ENCODE peak calls at places on chromosomes 11 and 22, in eight cellular contexts. H, M, D, B, L, W, C and U are unnamed samples.

GRCh38 chr11:34644669-34645406 is 23.9 kb downstream of the EHF start:
- DNase-seq in H (no peak), M (no peak), D (no peak), B (no peak), L (no peak), W (peak), C (peak), U (no peak)

GRCh38 chr11:119483881-119484371 is 61.0 kb upstream of the THY1 start:
- DNase-seq in H (no peak), M (no peak), D (no peak), B (peak), L (no peak), W (no peak), C (no peak), U (no peak)

GRCh38 chr11:60867871-60868681 is 734 bp downstream of the ZP1 start:
- DNase-seq in H (no peak), M (no peak), D (no peak), B (no peak), L (no peak), W (no peak), C (no peak), U (no peak)

GRCh38 chr11:118902336-118903203 is 18.9 kb downstream of the CXCR5 start:
- DNase-seq in H (no peak), M (no peak), D (peak), B (no peak), L (peak), W (no peak), C (no peak), U (no peak)

GRCh38 chr22:47837703-47838102 is 1075.3 kb downstream of the TBC1D22A start:
- DNase-seq in H (no peak), M (no peak), D (no peak), B (no peak), L (no peak), W (no peak), C (peak), U (no peak)

GRCh38 chr11:114169321-114169749 is 109.8 kb downstream of the ZBTB16 start:
- DNase-seq in H (no peak), M (no peak), D (no peak), B (no peak), L (peak), W (no peak), C (no peak), U (peak)

GRCh38 chr11:105236631-105237030 is 97.1 kb upstream of the CARD18 start:
- DNase-seq in H (no peak), M (no peak), D (no peak), B (no peak), L (no peak), W (peak), C (no peak), U (no peak)

GRCh38 chr11:121575963-121576290 is 123.2 kb upstream of the SORL1-AS1 start:
- DNase-seq in H (no peak), M (no peak), D (no peak), B (no peak), L (no peak), W (no peak), C (no peak), U (no peak)

GRCh38 chr11:105399505-105399904 is 210.4 kb upstream of the GRIA4 start:
- DNase-seq in H (no peak), M (no peak), D (no peak), B (no peak), L (no peak), W (no peak), C (no peak), U (no peak)

GRCh38 chr11:119341222-119342022 is 739 bp upstream of the C1QTNF5 start:
- DNase-seq in H (no peak), M (no peak), D (peak), B (no peak), L (no peak), W (no peak), C (no peak), U (no peak)

GRCh38 chr11:88231894-88232482 is 56.7 kb upstream of the RAB38 start:
- DNase-seq in H (no peak), M (no peak), D (no peak), B (no peak), L (no peak), W (peak), C (peak), U (no peak)

GRCh38 chr22:36352775-36353507 is 34.8 kb downstream of the MYH9 start:
- DNase-seq in H (no peak), M (no peak), D (no peak), B (no peak), L (no peak), W (peak), C (peak), U (peak)

GRCh38 chr11:74024630-74025029 is 15.7 kb upstream of the UCP3 start:
- DNase-seq in H (no peak), M (peak), D (no peak), B (no peak), L (peak), W (peak), C (no peak), U (peak)

GRCh38 chr11:81658722-81659121 is 1074.9 kb downstream of the FAM181B start:
- DNase-seq in H (no peak), M (no peak), D (no peak), B (no peak), L (no peak), W (peak), C (peak), U (no peak)

GRCh38 chr11:127042445-127042844 is 41.9 kb upstream of the KIRREL3 start:
- DNase-seq in H (no peak), M (no peak), D (no peak), B (no peak), L (no peak), W (peak), C (no peak), U (no peak)

GRCh38 chr11:7251836-7252682 is at the start of gene SYT9:
- DNase-seq in H (no peak), M (peak), D (peak), B (no peak), L (peak), W (no peak), C (peak), U (no peak)

GRCh38 chr11:1201395-1202153 is 21.3 kb upstream of the MUC5B start:
- DNase-seq in H (no peak), M (no peak), D (no peak), B (no peak), L (no peak), W (no peak), C (no peak), U (no peak)

GRCh38 chr11:96154802-96155520 is 188.0 kb downstream of the MAML2 start:
- DNase-seq in H (no peak), M (no peak), D (no peak), B (no peak), L (no peak), W (peak), C (peak), U (no peak)

GRCh38 chr11:57224537-57224936 is 12.5 kb downstream of the APLNR start:
- DNase-seq in H (no peak), M (no peak), D (no peak), B (no peak), L (no peak), W (peak), C (peak), U (no peak)

GRCh38 chr11:22785251-22785650 is 44.4 kb downstream of the SVIP start:
- DNase-seq in H (no peak), M (no peak), D (no peak), B (no peak), L (no peak), W (peak), C (no peak), U (no peak)

GRCh38 chr22:27247691-27248434 is 553.7 kb downstream of the MN1 start:
- DNase-seq in H (no peak), M (no peak), D (no peak), B (no peak), L (peak), W (no peak), C (no peak), U (no peak)

GRCh38 chr11:75302346-75302745 is 49.1 kb downstream of the ARRB1 start:
- DNase-seq in H (no peak), M (no peak), D (no peak), B (no peak), L (no peak), W (no peak), C (no peak), U (no peak)

GRCh38 chr11:47186937-47187681 is 875 bp upstream of the PACSIN3 start:
- DNase-seq in H (no peak), M (peak), D (peak), B (no peak), L (peak), W (peak), C (peak), U (peak)

GRCh38 chr11:57641011-57641410 is 8.7 kb downstream of the YPEL4 start:
- DNase-seq in H (no peak), M (no peak), D (no peak), B (no peak), L (no peak), W (no peak), C (peak), U (no peak)

GRCh38 chr11:1908579-1908978 is 10.9 kb upstream of the TNNT3 start:
- DNase-seq in H (no peak), M (no peak), D (no peak), B (no peak), L (no peak), W (no peak), C (no peak), U (no peak)

GRCh38 chr11:111229604-111230003 is 15.9 kb upstream of the POU2AF2 start:
- DNase-seq in H (no peak), M (no peak), D (no peak), B (no peak), L (no peak), W (no peak), C (no peak), U (no peak)

GRCh38 chr22:50604623-50605348 is 4.2 kb downstream of the MAPK8IP2 start:
- DNase-seq in H (no peak), M (no peak), D (peak), B (no peak), L (no peak), W (no peak), C (no peak), U (no peak)

GRCh38 chr11:73478737-73479347 is 102.6 kb downstream of the RELT start:
- DNase-seq in H (no peak), M (no peak), D (no peak), B (no peak), L (no peak), W (peak), C (peak), U (no peak)

GRCh38 chr11:81895258-81895657 is 838.4 kb downstream of the FAM181B start:
- DNase-seq in H (no peak), M (no peak), D (no peak), B (no peak), L (no peak), W (no peak), C (no peak), U (no peak)

GRCh38 chr11:132099692-132100091 is 729.3 kb downstream of the NTM start:
- DNase-seq in H (no peak), M (no peak), D (no peak), B (no peak), L (no peak), W (no peak), C (no peak), U (no peak)

GRCh38 chr11:19347911-19348310 is 107.2 kb upstream of the E2F8 start:
- DNase-seq in H (no peak), M (no peak), D (peak), B (no peak), L (no peak), W (no peak), C (no peak), U (no peak)

GRCh38 chr11:19767691-19768151 is 55.1 kb downstream of the NAV2 start:
- DNase-seq in H (no peak), M (no peak), D (no peak), B (no peak), L (no peak), W (no peak), C (no peak), U (no peak)

DNA sequence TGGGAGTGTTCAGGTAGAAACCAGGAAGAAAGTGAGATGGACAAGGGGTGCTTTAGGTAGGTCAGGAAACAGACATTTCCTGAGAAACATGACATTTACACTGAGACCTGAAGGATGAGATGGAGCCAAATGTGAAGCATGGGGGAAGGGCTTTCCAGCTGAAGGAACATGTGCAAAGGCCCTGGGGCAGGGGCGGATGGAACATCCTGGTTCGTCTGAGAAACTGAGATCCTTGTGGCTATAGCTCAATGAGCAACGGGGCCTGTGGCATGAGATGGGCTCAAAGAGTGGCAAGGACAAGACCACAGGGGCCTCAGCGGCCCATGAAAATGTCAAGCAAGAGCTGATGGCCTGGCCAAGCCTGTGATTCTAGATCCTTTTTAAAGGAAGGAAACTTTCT is 127.4 kb downstream of the DSCAML1 start:
- DNase-seq in H (no peak), M (no peak), D (no peak), B (no peak), L (no peak), W (no peak), C (no peak), U (no peak)
- H3K27ac ChIP-seq in H (no peak), M (no peak), D (no peak), B (no peak), L (no peak), W (no peak), C (no peak), U (no peak)

DNA sequence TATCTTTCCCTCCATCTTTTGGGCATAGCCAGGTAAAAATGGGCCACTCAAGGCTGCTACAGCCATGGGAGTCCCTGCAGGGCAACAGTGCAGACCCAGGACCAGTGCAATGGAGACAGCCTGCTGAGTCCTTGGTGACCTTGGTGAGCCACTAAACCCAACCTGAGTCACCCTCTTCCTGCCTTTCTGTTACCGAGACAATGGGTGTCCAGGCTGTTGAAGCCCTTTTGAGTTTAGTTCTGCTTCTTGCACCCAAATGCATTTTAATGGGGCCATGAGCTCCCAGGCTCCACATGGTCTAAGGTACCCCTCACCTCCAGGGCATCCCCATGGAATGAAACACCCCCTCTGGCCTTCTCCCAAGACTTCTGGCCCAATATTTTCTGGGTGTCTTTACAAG is 874 bp upstream of the PLAAT4 start:
- DNase-seq in H (no peak), M (no peak), D (no peak), B (no peak), L (no peak), W (no peak), C (no peak), U (no peak)
- TF ChIP-seq POLR2A in H (no peak), M (no peak), D (no peak), B (no peak), L (no peak), W (no peak), C (no peak), U (no peak)

GRCh38 chr11:128520206-128520885 is 67.0 kb downstream of the ETS1 start:
- DNase-seq in H (no peak), M (no peak), D (no peak), B (no peak), L (no peak), W (no peak), C (no peak), U (no peak)

GRCh38 chr11:128521697-128522062 is 65.7 kb downstream of the ETS1 start:
- DNase-seq in H (no peak), M (no peak), D (peak), B (no peak), L (peak), W (no peak), C (no peak), U (no peak)

GRCh38 chr11:128522063-128522942 is 65.1 kb downstream of the ETS1 start:
- DNase-seq in H (peak), M (peak), D (peak), B (peak), L (peak), W (peak), C (peak), U (peak)

GRCh38 chr11:128519353-128519752 is 68.0 kb downstream of the ETS1 start:
- DNase-seq in H (no peak), M (no peak), D (no peak), B (no peak), L (no peak), W (no peak), C (no peak), U (no peak)

DNA sequence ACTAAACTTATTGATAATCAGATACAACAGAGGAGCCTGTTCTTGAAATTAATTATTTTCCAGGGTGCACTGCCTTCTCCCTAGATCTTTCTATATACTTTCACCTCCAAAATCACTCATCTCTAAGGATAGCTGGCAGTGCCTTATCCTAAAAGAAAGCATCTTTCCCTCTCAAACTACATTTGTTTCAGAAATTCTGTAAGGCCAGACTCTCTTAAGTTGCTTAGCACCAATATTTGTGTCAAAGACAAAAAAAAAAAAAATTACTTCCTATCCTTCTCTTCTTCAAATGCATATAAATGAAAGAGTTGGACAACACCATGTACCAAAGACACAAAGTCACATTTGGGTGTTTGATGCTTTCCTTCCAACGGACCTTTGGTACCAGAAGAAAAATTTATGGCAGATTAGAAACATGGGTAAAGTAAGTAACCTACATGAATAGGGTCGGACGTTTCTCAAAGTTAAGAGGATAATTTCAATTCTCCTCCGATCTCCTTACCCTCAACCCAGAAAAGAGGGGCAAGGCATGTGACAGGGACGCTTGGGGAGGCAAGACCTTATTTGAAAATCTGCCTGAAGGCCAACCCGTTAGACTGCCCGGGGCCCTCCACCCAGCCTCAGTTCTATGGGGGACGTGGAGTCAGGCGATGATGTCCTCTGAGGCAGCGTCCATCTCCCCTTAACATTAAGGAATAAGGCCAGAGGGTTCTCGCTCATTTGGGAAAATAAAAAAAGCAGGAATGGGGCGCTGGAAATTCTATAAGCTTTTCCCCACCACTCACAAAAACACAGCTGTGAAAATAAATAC is 66.3 kb downstream of the ETS1 start:
- DNase-seq in H (no peak), M (no peak), D (no peak), B (no peak), L (no peak), W (no peak), C (no peak), U (no peak)
- TF ChIP-seq CTCF in H (no peak), M (no peak), D (no peak), B (no peak), L (no peak), W (peak), C (no peak), U (no peak)

GRCh38 chr22:20559174-20559760 is 51.9 kb downstream of the MED15 start:
- DNase-seq in H (no peak), M (no peak), D (no peak), B (no peak), L (no peak), W (no peak), C (no peak), U (no peak)
- H3K27ac ChIP-seq in H (no peak), M (no peak), D (no peak), B (no peak), L (no peak), W (no peak), C (no peak), U (no peak)

GRCh38 chr22:35349368-35349703 is 31.6 kb upstream of the HMOX1 start:
- DNase-seq in H (no peak), M (no peak), D (no peak), B (no peak), L (no peak), W (no peak), C (no peak), U (no peak)

GRCh38 chr22:35348703-35349102 is 32.2 kb upstream of the HMOX1 start:
- DNase-seq in H (no peak), M (no peak), D (no peak), B (no peak), L (no peak), W (no peak), C (no peak), U (no peak)

GRCh38 chr22:35349704-35350538 is 31.0 kb upstream of the HMOX1 start:
- DNase-seq in H (no peak), M (no peak), D (peak), B (no peak), L (peak), W (peak), C (no peak), U (no peak)

GRCh38 chr22:35352214-35353111 is 28.4 kb upstream of the HMOX1 start:
- DNase-seq in H (peak), M (peak), D (peak), B (no peak), L (peak), W (no peak), C (peak), U (peak)

DNA sequence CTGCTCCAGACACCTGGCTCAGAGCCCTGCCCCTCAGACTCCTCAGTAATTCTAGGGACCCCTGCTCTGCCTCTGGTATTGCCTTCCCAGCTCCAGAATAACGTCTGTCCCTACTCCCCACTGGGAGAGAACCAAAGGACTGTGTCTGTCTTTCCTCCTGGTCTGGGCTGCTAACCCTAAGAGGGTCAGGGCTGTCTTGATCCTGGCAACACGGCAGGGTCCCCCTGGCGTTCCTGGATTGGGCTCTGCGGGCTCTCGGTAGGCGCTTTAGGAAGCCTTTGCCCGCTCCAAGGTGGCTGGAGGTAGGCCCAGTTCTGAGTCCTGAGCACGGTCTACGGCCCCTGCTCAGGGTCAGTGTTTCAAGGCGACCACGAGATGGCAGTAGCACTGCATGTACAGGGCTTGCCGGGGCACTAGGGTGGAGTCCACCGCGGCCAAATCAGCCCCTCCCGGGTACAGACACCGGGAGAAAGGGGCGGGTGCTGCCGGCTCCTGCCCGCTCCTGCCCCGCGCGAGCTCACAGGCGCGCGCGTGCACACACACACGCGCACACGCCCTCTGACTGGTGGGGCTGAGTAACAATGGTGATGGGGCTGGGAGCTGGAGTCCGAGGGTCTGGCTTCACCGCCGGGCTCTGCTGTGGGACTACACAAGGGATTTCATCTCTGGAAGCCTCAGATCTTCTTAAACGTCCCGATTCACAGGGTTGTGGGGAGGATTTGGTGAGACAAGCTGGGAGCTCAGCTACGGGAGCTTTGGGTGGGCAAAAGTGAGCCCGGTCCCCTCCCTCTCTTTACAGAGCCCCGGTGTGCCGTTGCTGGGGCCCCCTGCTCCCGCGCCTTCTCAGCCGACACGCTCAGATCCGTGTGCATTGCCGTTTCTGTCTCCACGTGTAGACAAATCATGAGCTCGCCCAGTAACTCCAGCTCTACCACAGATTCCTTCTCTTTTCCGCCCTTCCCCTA is 30.1 kb upstream of the HMOX1 start:
- DNase-seq in H (peak), M (peak), D (peak), B (peak), L (peak), W (peak), C (peak), U (peak)
- TF ChIP-seq POLR2A in H (no peak), M (peak), D (peak), B (no peak), L (no peak), W (peak), C (peak), U (peak)